ENCODE peak calls at places on chromosome 2, in eight cellular contexts. One of them, this sample, is unnamed.

GRCh38 chr2:172046080-172046678 is 39.1 kb upstream of the DLX1 start:
- DNase-seq in endothelial cell: no peak
- DNase-seq in A549: no peak
- DNase-seq in testis: no peak
- DNase-seq in AG09319: no peak
- DNase-seq in foreskin keratinocyte: no peak
- DNase-seq in hepatocyte: no peak
- DNase-seq in lower lobe of right lung: no peak
- DNase-seq in this sample: no peak

GRCh38 chr2:182650704-182651103 is 65.4 kb upstream of the DNAJC10 start:
- DNase-seq in endothelial cell: no peak
- DNase-seq in A549: peak; percentile 53
- DNase-seq in testis: no peak
- DNase-seq in AG09319: peak; percentile 67
- DNase-seq in foreskin keratinocyte: peak; percentile 50
- DNase-seq in hepatocyte: peak; percentile 23
- DNase-seq in lower lobe of right lung: no peak
- DNase-seq in this sample: no peak

GRCh38 chr2:62410926-62411456 is 95.0 kb downstream of the TMEM17 start:
- DNase-seq in endothelial cell: peak; percentile 14
- DNase-seq in A549: no peak
- DNase-seq in testis: no peak
- DNase-seq in AG09319: no peak
- DNase-seq in foreskin keratinocyte: no peak
- DNase-seq in hepatocyte: no peak
- DNase-seq in lower lobe of right lung: no peak
- DNase-seq in this sample: no peak

GRCh38 chr2:64832926-64833325 is 156.3 kb upstream of the SLC1A4 start:
- DNase-seq in endothelial cell: no peak
- DNase-seq in A549: no peak
- DNase-seq in testis: no peak
- DNase-seq in AG09319: no peak
- DNase-seq in foreskin keratinocyte: peak; percentile 58
- DNase-seq in hepatocyte: no peak
- DNase-seq in lower lobe of right lung: no peak
- DNase-seq in this sample: no peak

GRCh38 chr2:100625731-100626130 is 62.9 kb downstream of the PDCL3 start:
- DNase-seq in endothelial cell: no peak
- DNase-seq in A549: no peak
- DNase-seq in testis: no peak
- DNase-seq in AG09319: no peak
- DNase-seq in foreskin keratinocyte: no peak
- DNase-seq in hepatocyte: no peak
- DNase-seq in lower lobe of right lung: no peak
- DNase-seq in this sample: no peak

GRCh38 chr2:217816396-217816869 is 186.4 kb downstream of the TNS1 start:
- DNase-seq in endothelial cell: peak; percentile 71
- DNase-seq in A549: no peak
- DNase-seq in testis: no peak
- DNase-seq in AG09319: no peak
- DNase-seq in foreskin keratinocyte: no peak
- DNase-seq in hepatocyte: peak; percentile 48
- DNase-seq in lower lobe of right lung: peak; percentile 54
- DNase-seq in this sample: no peak

GRCh38 chr2:84904717-84905174 is 710 bp upstream of the TMSB10 start:
- DNase-seq in endothelial cell: peak; percentile 56
- DNase-seq in A549: peak; percentile 80
- DNase-seq in testis: peak; percentile 95
- DNase-seq in AG09319: no peak
- DNase-seq in foreskin keratinocyte: peak; percentile 15
- DNase-seq in hepatocyte: peak; percentile 76
- DNase-seq in lower lobe of right lung: peak; percentile 90
- DNase-seq in this sample: no peak

GRCh38 chr2:236657215-236657614 is 87.6 kb downstream of the ACKR3 start:
- DNase-seq in endothelial cell: no peak
- DNase-seq in A549: no peak
- DNase-seq in testis: no peak
- DNase-seq in AG09319: no peak
- DNase-seq in foreskin keratinocyte: no peak
- DNase-seq in hepatocyte: no peak
- DNase-seq in lower lobe of right lung: no peak
- DNase-seq in this sample: no peak

GRCh38 chr2:11870584-11870983 is 124.2 kb downstream of the LPIN1 start:
- DNase-seq in endothelial cell: no peak
- DNase-seq in A549: no peak
- DNase-seq in testis: no peak
- DNase-seq in AG09319: no peak
- DNase-seq in foreskin keratinocyte: no peak
- DNase-seq in hepatocyte: no peak
- DNase-seq in lower lobe of right lung: no peak
- DNase-seq in this sample: no peak

GRCh38 chr2:164981217-164981990 is 26.1 kb upstream of the SLC38A11 start:
- DNase-seq in endothelial cell: no peak
- DNase-seq in A549: peak; percentile 13
- DNase-seq in testis: no peak
- DNase-seq in AG09319: no peak
- DNase-seq in foreskin keratinocyte: peak; percentile 76
- DNase-seq in hepatocyte: no peak
- DNase-seq in lower lobe of right lung: no peak
- DNase-seq in this sample: no peak

GRCh38 chr2:70546885-70547284 is 6.7 kb downstream of the TGFA start:
- DNase-seq in endothelial cell: no peak
- DNase-seq in A549: no peak
- DNase-seq in testis: no peak
- DNase-seq in AG09319: no peak
- DNase-seq in foreskin keratinocyte: no peak
- DNase-seq in hepatocyte: no peak
- DNase-seq in lower lobe of right lung: no peak
- DNase-seq in this sample: no peak

GRCh38 chr2:129748250-129748649 is 231.2 kb upstream of the RAB6C start:
- DNase-seq in endothelial cell: no peak
- DNase-seq in A549: no peak
- DNase-seq in testis: no peak
- DNase-seq in AG09319: no peak
- DNase-seq in foreskin keratinocyte: no peak
- DNase-seq in hepatocyte: no peak
- DNase-seq in lower lobe of right lung: no peak
- DNase-seq in this sample: no peak

GRCh38 chr2:8599421-8600242 is 82.2 kb upstream of the ID2 start:
- DNase-seq in endothelial cell: no peak
- DNase-seq in A549: no peak
- DNase-seq in testis: no peak
- DNase-seq in AG09319: no peak
- DNase-seq in foreskin keratinocyte: no peak
- DNase-seq in hepatocyte: no peak
- DNase-seq in lower lobe of right lung: peak; percentile 34
- DNase-seq in this sample: no peak
- TF ChIP-seq CTCF in endothelial cell: no peak
- TF ChIP-seq CTCF in A549: no peak
- TF ChIP-seq CTCF in testis: no peak
- TF ChIP-seq CTCF in AG09319: no peak
- TF ChIP-seq CTCF in foreskin keratinocyte: no peak
- TF ChIP-seq CTCF in hepatocyte: no peak
- TF ChIP-seq CTCF in lower lobe of right lung: no peak
- TF ChIP-seq CTCF in this sample: no peak

GRCh38 chr2:8767324-8767723 is 70.1 kb downstream of the KIDINS220 start:
- DNase-seq in endothelial cell: no peak
- DNase-seq in A549: no peak
- DNase-seq in testis: no peak
- DNase-seq in AG09319: no peak
- DNase-seq in foreskin keratinocyte: no peak
- DNase-seq in hepatocyte: no peak
- DNase-seq in lower lobe of right lung: no peak
- DNase-seq in this sample: no peak
- TF ChIP-seq CTCF in endothelial cell: no peak
- TF ChIP-seq CTCF in A549: no peak
- TF ChIP-seq CTCF in testis: no peak
- TF ChIP-seq CTCF in AG09319: no peak
- TF ChIP-seq CTCF in foreskin keratinocyte: no peak
- TF ChIP-seq CTCF in hepatocyte: no peak
- TF ChIP-seq CTCF in lower lobe of right lung: no peak
- TF ChIP-seq CTCF in this sample: no peak

DNA sequence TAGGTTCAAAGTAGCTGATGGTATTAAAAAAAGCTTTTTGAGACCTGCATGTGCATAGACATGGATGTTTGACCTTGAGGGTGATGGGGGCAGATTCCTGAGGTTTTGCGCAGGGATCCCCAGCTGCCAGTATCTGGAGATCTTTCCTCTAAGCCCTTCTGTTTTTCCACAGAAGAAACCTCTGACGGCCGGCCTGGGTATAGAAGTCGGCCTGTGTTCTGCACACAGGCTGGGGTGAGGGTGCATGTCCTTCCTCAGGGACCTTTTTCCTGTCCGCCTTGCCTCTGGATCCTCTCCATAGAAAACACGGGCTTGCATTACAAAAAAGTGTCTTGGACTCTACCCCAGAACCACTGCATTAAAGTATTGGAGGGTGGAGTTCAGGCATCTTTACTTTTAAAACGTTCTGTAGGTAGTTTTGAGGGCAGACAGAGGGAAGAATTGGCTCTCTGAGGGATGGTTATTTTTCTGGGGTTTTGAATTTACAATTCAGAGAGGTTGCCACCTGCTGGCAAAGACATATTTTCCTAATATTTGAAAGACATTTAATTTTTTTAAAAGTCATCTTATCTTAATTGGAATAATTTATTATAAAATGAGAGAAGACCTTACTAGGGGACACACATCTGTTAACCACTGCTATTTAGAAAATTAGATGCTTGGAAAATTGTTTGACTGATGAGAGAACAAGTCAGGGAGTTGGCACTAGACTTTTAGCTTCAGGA is 350.6 kb downstream of the DCDC2C start:
- DNase-seq in endothelial cell: no peak
- DNase-seq in A549: peak; percentile 7
- DNase-seq in testis: no peak
- DNase-seq in AG09319: no peak
- DNase-seq in foreskin keratinocyte: no peak
- DNase-seq in hepatocyte: no peak
- DNase-seq in lower lobe of right lung: no peak
- DNase-seq in this sample: no peak
- TF ChIP-seq CTCF in endothelial cell: no peak
- TF ChIP-seq CTCF in A549: peak; percentile 27
- TF ChIP-seq CTCF in testis: no peak
- TF ChIP-seq CTCF in AG09319: no peak
- TF ChIP-seq CTCF in foreskin keratinocyte: peak; percentile 31
- TF ChIP-seq CTCF in hepatocyte: peak; percentile 35
- TF ChIP-seq CTCF in lower lobe of right lung: no peak
- TF ChIP-seq CTCF in this sample: peak; percentile 53

DNA sequence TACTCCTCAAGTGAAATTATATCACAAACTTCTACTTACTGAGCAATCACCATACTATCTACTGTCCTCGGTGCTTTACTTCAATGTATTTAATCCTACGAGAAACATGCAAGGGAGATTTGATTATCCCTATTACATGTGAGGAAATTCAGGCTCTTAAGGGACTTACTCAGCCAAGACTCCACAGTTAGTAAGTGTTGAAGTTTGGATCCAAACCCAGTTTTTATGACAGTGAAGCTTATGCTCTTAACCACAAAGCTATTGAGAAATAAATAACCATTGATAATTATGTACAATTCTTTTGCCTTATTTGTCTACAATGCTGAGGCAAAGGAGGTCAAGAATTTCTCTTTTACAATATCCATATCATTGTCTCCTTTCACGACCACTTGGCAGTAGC is 672.9 kb upstream of the ACVR2A start:
- DNase-seq in endothelial cell: no peak
- DNase-seq in A549: no peak
- DNase-seq in testis: no peak
- DNase-seq in AG09319: no peak
- DNase-seq in foreskin keratinocyte: no peak
- DNase-seq in hepatocyte: no peak
- DNase-seq in lower lobe of right lung: no peak
- DNase-seq in this sample: no peak
- TF ChIP-seq CTCF in endothelial cell: no peak
- TF ChIP-seq CTCF in A549: no peak
- TF ChIP-seq CTCF in testis: no peak
- TF ChIP-seq CTCF in AG09319: no peak
- TF ChIP-seq CTCF in foreskin keratinocyte: no peak
- TF ChIP-seq CTCF in hepatocyte: no peak
- TF ChIP-seq CTCF in lower lobe of right lung: no peak
- TF ChIP-seq CTCF in this sample: no peak

DNA sequence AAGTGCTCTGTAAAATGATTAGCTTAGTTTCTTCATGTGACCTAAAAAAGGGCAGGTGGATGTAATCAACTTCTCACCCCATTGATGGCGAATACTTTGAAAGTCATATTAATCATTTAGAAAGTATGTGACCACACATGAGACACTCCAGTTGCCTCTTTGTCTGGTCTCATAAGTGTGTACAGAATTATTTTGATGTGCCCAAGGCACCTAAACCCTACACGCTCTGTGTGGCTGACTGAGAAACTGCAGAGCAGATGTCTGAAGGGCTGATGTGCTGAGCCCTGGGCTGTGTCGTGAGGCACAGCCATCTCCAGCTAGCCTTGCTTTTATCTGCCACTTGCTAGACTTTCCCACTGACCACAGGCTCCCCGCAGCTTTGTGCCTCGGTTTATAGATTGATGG is 26.9 kb downstream of the SGPP2 start:
- DNase-seq in endothelial cell: no peak
- DNase-seq in A549: no peak
- DNase-seq in testis: no peak
- DNase-seq in AG09319: no peak
- DNase-seq in foreskin keratinocyte: no peak
- DNase-seq in hepatocyte: no peak
- DNase-seq in lower lobe of right lung: no peak
- DNase-seq in this sample: no peak
- TF ChIP-seq CTCF in endothelial cell: no peak
- TF ChIP-seq CTCF in A549: no peak
- TF ChIP-seq CTCF in testis: no peak
- TF ChIP-seq CTCF in AG09319: no peak
- TF ChIP-seq CTCF in foreskin keratinocyte: no peak
- TF ChIP-seq CTCF in hepatocyte: no peak
- TF ChIP-seq CTCF in lower lobe of right lung: no peak
- TF ChIP-seq CTCF in this sample: no peak

DNA sequence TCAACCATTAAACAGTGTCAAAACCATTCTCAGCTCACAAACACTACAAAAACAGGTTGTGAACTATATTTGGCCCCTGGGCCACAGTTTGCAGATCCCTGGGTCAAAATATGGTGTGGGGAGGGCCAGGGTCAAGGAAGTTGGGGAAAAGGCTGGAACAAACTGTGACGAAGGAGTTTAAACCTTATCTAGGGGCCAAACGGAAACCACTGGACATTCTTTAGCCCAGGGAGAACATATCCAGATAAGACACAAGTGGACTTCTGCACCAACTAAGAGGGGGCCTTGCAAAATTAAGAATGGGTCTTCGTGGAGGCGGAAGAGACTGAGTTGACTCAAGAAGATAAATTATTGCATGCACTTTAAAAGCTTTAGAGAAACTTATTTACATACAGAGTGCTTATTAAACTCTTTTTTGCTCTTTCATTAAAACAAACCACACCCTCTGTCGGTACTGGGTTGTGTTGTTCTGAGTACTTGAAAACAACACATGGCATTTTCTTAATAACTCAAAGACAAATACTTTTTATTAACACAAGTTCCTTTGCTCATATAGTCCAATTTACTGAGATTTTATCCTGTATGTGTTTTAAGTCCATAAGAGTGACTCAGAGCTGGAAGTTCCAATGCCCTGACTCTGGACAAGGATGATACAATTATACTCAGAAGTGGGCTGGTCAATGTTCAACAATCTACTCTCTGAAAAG is 5.3 kb upstream of the ASAP2 start:
- DNase-seq in endothelial cell: no peak
- DNase-seq in A549: no peak
- DNase-seq in testis: no peak
- DNase-seq in AG09319: no peak
- DNase-seq in foreskin keratinocyte: peak; percentile 55
- DNase-seq in hepatocyte: no peak
- DNase-seq in lower lobe of right lung: no peak
- DNase-seq in this sample: no peak
- TF ChIP-seq CTCF in endothelial cell: no peak
- TF ChIP-seq CTCF in A549: no peak
- TF ChIP-seq CTCF in testis: no peak
- TF ChIP-seq CTCF in AG09319: no peak
- TF ChIP-seq CTCF in foreskin keratinocyte: no peak
- TF ChIP-seq CTCF in hepatocyte: no peak
- TF ChIP-seq CTCF in lower lobe of right lung: no peak
- TF ChIP-seq CTCF in this sample: no peak